ENCODE peak calls at places on chromosome 19, in seven cellular contexts. J is GM23248; N is small intestine; Z is ovary; Y is colonic mucosa; W is CD8-positive, alpha-beta T cell; H is naive thymus-derived CD4-positive, alpha-beta T cell. I is an unnamed sample. For H3K27me3, the result is how much of the 10 kb centered on the place peaks cover.

GRCh38 chr19:17076539-17076919 is 952 bp downstream of the MYO9B start:
- DNase-seq in J (peak), N (peak), Z (no peak), Y (no peak), W (peak), H (no peak), I (no peak)

GRCh38 chr19:16342002-16342715 is 17.5 kb downstream of the KLF2 start:
- DNase-seq in J (peak), N (no peak), Z (no peak), Y (no peak), W (no peak), H (peak), I (peak)

GRCh38 chr19:28037186-28037585 is 1175.8 kb downstream of the UQCRFS1 start:
- DNase-seq in J (no peak), N (no peak), Z (no peak), Y (no peak), W (no peak), H (no peak), I (no peak)

GRCh38 chr19:50489461-50490011 is 12.9 kb upstream of the GARIN5A start:
- DNase-seq in J (no peak), N (no peak), Z (no peak), Y (no peak), W (no peak), H (no peak), I (no peak)

GRCh38 chr19:21848706-21849105 is 12.7 kb upstream of the ZNF43 start:
- DNase-seq in J (no peak), N (no peak), Z (no peak), Y (no peak), W (no peak), H (no peak), I (no peak)

GRCh38 chr19:16266586-16266942 is 58.1 kb upstream of the KLF2 start:
- DNase-seq in J (no peak), N (no peak), Z (no peak), Y (no peak), W (peak), H (peak), I (no peak)

GRCh38 chr19:30118760-30119159 is 176.7 kb downstream of the URI1 start:
- DNase-seq in J (no peak), N (no peak), Z (no peak), Y (no peak), W (no peak), H (no peak), I (no peak)

GRCh38 chr19:8526345-8527062 is 12.5 kb upstream of the ZNF414 start:
- DNase-seq in J (peak), N (peak), Z (peak), Y (peak), W (no peak), H (no peak), I (peak)

GRCh38 chr19:45716314-45717130 is 14.2 kb downstream of the FBXO46 start:
- DNase-seq in J (peak), N (peak), Z (no peak), Y (peak), W (peak), H (peak), I (peak)

GRCh38 chr19:29831041-29831548 is 19.3 kb downstream of the CCNE1 start:
- DNase-seq in J (peak), N (no peak), Z (no peak), Y (no peak), W (peak), H (peak), I (no peak)

GRCh38 chr19:6890938-6891337 is 3.6 kb downstream of the ADGRE1 start:
- DNase-seq in J (no peak), N (no peak), Z (no peak), Y (no peak), W (peak), H (peak), I (no peak)

GRCh38 chr19:38047048-38047435 is 140.0 kb downstream of the SIPA1L3 start:
- DNase-seq in J (no peak), N (no peak), Z (no peak), Y (no peak), W (no peak), H (peak), I (no peak)

GRCh38 chr19:9913237-9914000 is 22.9 kb downstream of the OLFM2 start:
- DNase-seq in J (peak), N (no peak), Z (peak), Y (no peak), W (no peak), H (no peak), I (peak)

GRCh38 chr19:38070573-38070972 is 153.4 kb downstream of the DPF1 start:
- DNase-seq in J (peak), N (no peak), Z (no peak), Y (no peak), W (no peak), H (no peak), I (no peak)

GRCh38 chr19:33195711-33196347 is 1.7 kb downstream of the LRP3 start:
- DNase-seq in J (no peak), N (no peak), Z (no peak), Y (no peak), W (no peak), H (no peak), I (no peak)

GRCh38 chr19:16584825-16585801 is 12.9 kb upstream of the SLC35E1 start:
- DNase-seq in J (peak), N (no peak), Z (no peak), Y (no peak), W (no peak), H (no peak), I (no peak)

GRCh38 chr19:35348909-35349611 is 1.4 kb downstream of the FFAR1 start:
- DNase-seq in J (no peak), N (no peak), Z (peak), Y (no peak), W (no peak), H (no peak), I (peak)

GRCh38 chr19:40416918-40417713 is 3.9 kb upstream of the PRX start:
- DNase-seq in J (peak), N (no peak), Z (no peak), Y (no peak), W (no peak), H (no peak), I (peak)

GRCh38 chr19:49400034-49400433 is 12.0 kb downstream of the KASH5 start:
- DNase-seq in J (peak), N (no peak), Z (no peak), Y (no peak), W (no peak), H (no peak), I (no peak)

GRCh38 chr19:56096665-56097064 is 24.4 kb downstream of the ZNF787 start:
- DNase-seq in J (no peak), N (no peak), Z (no peak), Y (no peak), W (no peak), H (no peak), I (no peak)

GRCh38 chr19:53871448-53871847 is 3.8 kb downstream of the MYADM start:
- DNase-seq in J (no peak), N (no peak), Z (no peak), Y (no peak), W (no peak), H (no peak), I (no peak)

GRCh38 chr19:54420383-54421168 is 5.3 kb downstream of the TTYH1 start:
- DNase-seq in J (no peak), N (no peak), Z (peak), Y (no peak), W (no peak), H (no peak), I (peak)

GRCh38 chr19:33291623-33292534 is 10.5 kb downstream of the CEBPA start:
- DNase-seq in J (no peak), N (peak), Z (no peak), Y (peak), W (no peak), H (no peak), I (no peak)

GRCh38 chr19:38134538-38135149 is 89.4 kb downstream of the DPF1 start:
- DNase-seq in J (peak), N (peak), Z (no peak), Y (peak), W (no peak), H (no peak), I (peak)

GRCh38 chr19:36090930-36091695 is 19.8 kb upstream of the OVOL3 start:
- DNase-seq in J (no peak), N (no peak), Z (no peak), Y (no peak), W (no peak), H (no peak), I (no peak)

GRCh38 chr19:50772408-50773311 is 2.4 kb downstream of the GPR32 start:
- DNase-seq in J (peak), N (no peak), Z (no peak), Y (no peak), W (no peak), H (no peak), I (no peak)

GRCh38 chr19:3194063-3194702 is 8.5 kb downstream of the NCLN start:
- DNase-seq in J (no peak), N (no peak), Z (no peak), Y (no peak), W (no peak), H (no peak), I (no peak)

GRCh38 chr19:50821622-50822021 is 2.0 kb downstream of the KLK1 start:
- DNase-seq in J (no peak), N (no peak), Z (no peak), Y (no peak), W (no peak), H (no peak), I (peak)

GRCh38 chr19:6249296-6249695 is 30.5 kb downstream of the MLLT1 start:
- DNase-seq in J (no peak), N (no peak), Z (peak), Y (no peak), W (no peak), H (no peak), I (no peak)

GRCh38 chr19:16259385-16260159 is 61.9 kb downstream of the AP1M1 start:
- DNase-seq in J (no peak), N (no peak), Z (no peak), Y (no peak), W (no peak), H (no peak), I (no peak)

GRCh38 chr19:11513946-11514345 is 8.3 kb upstream of the ZNF653 start:
- DNase-seq in J (no peak), N (no peak), Z (no peak), Y (no peak), W (no peak), H (no peak), I (no peak)

GRCh38 chr19:3368441-3368795 is 2.0 kb downstream of the NFIC start:
- DNase-seq in J (peak), N (no peak), Z (no peak), Y (no peak), W (no peak), H (no peak), I (no peak)

GRCh38 chr19:35671818-35672217 is 5.5 kb downstream of the UPK1A start:
- DNase-seq in J (no peak), N (peak), Z (no peak), Y (no peak), W (no peak), H (no peak), I (no peak)

GRCh38 chr19:8611890-8612806 is 1.6 kb upstream of the ADAMTS10 start:
- DNase-seq in J (peak), N (no peak), Z (peak), Y (peak), W (no peak), H (peak), I (peak)

GRCh38 chr19:44598880-44599279 is 14.5 kb upstream of the IGSF23 start:
- DNase-seq in J (no peak), N (peak), Z (no peak), Y (peak), W (no peak), H (no peak), I (peak)

GRCh38 chr19:45340232-45340898 is at the start of gene KLC3:
- DNase-seq in J (peak), N (peak), Z (no peak), Y (peak), W (no peak), H (no peak), I (peak)

DNA sequence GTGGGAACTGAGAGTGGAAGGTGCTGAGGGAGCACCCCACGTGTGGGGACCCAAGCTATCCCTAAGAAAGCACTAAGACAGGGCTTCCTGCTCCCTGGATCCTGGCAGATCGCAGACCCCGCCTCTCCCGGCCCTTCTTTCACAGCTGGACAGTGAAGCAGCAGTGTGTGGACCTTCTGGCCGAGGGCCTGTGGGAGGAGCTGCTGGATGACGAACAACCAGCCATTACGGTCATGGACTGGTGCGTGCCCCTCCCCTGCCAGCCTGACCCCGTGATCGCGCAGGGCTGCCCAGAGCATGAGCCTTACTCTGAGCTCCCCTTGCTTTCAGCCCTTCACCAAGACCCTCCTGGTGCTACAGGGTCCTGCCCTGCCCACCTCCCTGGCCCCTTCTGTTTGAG is 2.3 kb downstream of the NCCRP1 start:
- DNase-seq in J (peak), N (no peak), Z (peak), Y (no peak), W (no peak), H (no peak), I (peak)
- H3K27me3 ChIP-seq in J (half or more), N (under half), Z (under half), Y (half or more), W (under half), H (under half), I (under half)

GRCh38 chr19:31274266-31274963 is 74.8 kb downstream of the TSHZ3 start:
- DNase-seq in J (no peak), N (no peak), Z (peak), Y (no peak), W (no peak), H (no peak), I (no peak)

GRCh38 chr19:31272707-31273106 is 76.5 kb downstream of the TSHZ3 start:
- DNase-seq in J (no peak), N (no peak), Z (peak), Y (no peak), W (no peak), H (no peak), I (no peak)

GRCh38 chr19:31276831-31277230 is 72.4 kb downstream of the TSHZ3 start:
- DNase-seq in J (no peak), N (no peak), Z (peak), Y (no peak), W (no peak), H (no peak), I (no peak)

GRCh38 chr19:31277516-31277915 is 71.7 kb downstream of the TSHZ3 start:
- DNase-seq in J (no peak), N (no peak), Z (peak), Y (no peak), W (no peak), H (no peak), I (no peak)

GRCh38 chr19:31274964-31275319 is 74.3 kb downstream of the TSHZ3 start:
- DNase-seq in J (no peak), N (no peak), Z (no peak), Y (no peak), W (no peak), H (no peak), I (no peak)
- H3K27me3 ChIP-seq in J (under half), N (under half), Z (under half), Y (under half), W (under half), H (under half), I (under half)

GRCh38 chr19:917323-918151 is at the start of gene KISS1R:
- DNase-seq in J (peak), N (no peak), Z (no peak), Y (no peak), W (peak), H (peak), I (no peak)
- H3K27me3 ChIP-seq in J (under half), N (under half), Z (under half), Y (under half), W (under half), H (under half), I (under half)

DNA sequence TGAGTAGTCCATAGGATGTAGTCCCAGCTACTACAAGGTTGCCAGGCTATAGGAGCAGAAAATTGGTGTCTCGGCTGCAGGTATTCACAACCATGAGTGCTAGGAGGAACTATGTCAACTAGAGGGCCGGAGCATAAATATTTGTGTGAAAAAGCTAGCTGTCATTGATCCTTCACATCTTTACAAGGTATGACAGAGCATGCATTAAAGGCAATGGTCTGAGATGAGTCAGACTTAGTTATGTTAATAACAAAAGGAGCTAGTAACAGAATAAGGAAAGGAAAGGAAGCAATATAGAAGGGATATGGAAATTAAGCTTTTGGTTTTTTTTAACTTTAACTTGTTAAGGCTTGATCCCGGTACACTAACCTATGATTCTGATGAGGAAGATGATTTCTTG is 40.9 kb upstream of the PSG9 start:
- DNase-seq in J (no peak), N (no peak), Z (no peak), Y (no peak), W (no peak), H (no peak), I (no peak)
- H3K27me3 ChIP-seq in J (under half), N (under half), Z (under half), Y (under half), W (under half), H (under half), I (under half)

GRCh38 chr19:41569481-41570150 is 6.3 kb upstream of the CEACAM21 start:
- DNase-seq in J (no peak), N (no peak), Z (no peak), Y (no peak), W (no peak), H (no peak), I (no peak)
- H3K27me3 ChIP-seq in J (half or more), N (under half), Z (under half), Y (under half), W (under half), H (under half), I (under half)

GRCh38 chr19:41910240-41910991 is 17.8 kb downstream of the ERFL start:
- DNase-seq in J (no peak), N (no peak), Z (no peak), Y (no peak), W (no peak), H (no peak), I (no peak)
- H3K27me3 ChIP-seq in J (under half), N (under half), Z (under half), Y (under half), W (under half), H (under half), I (under half)

GRCh38 chr19:47711652-47712239 is 1.5 kb upstream of the EHD2 start:
- DNase-seq in J (no peak), N (no peak), Z (no peak), Y (no peak), W (no peak), H (no peak), I (no peak)
- H3K27me3 ChIP-seq in J (under half), N (under half), Z (under half), Y (under half), W (under half), H (under half), I (under half)

GRCh38 chr19:19027228-19027627 is 6.1 kb downstream of the SUGP2 start:
- DNase-seq in J (no peak), N (no peak), Z (no peak), Y (no peak), W (no peak), H (no peak), I (no peak)
- H3K27me3 ChIP-seq in J (under half), N (under half), Z (under half), Y (under half), W (under half), H (under half), I (under half)